ENCODE peak calls at places on chromosomes 16 and 17, in nine cellular contexts. One of them, this sample, is unnamed. For H3K9me3, the result is how much of the 10 kb centered on the place peaks cover.

GRCh38 chr17:14622622-14623101 is 321.8 kb downstream of the HS3ST3B1 start:
- DNase-seq in uterus: no peak
- DNase-seq in neural progenitor cell: no peak
- DNase-seq in tibial nerve: no peak
- DNase-seq in upper lobe of right lung: no peak
- DNase-seq in left lung: no peak
- DNase-seq in OCI-LY7: peak
- DNase-seq in cardiac muscle cell: no peak
- DNase-seq in IMR-90: no peak
- DNase-seq in this sample: no peak

GRCh38 chr17:6505425-6506142 is 50.8 kb downstream of the PITPNM3 start:
- DNase-seq in upper lobe of right lung: peak
- DNase-seq in neural progenitor cell: no peak
- DNase-seq in tibial nerve: no peak
- DNase-seq in OCI-LY7: no peak
- DNase-seq in left lung: no peak
- DNase-seq in uterus: no peak
- DNase-seq in IMR-90: peak
- DNase-seq in cardiac muscle cell: peak
- DNase-seq in this sample: peak

GRCh38 chr16:1979271-1980025 is 1.8 kb downstream of the NOXO1 start:
- DNase-seq in tibial nerve: no peak
- DNase-seq in left lung: peak
- DNase-seq in neural progenitor cell: peak
- DNase-seq in OCI-LY7: no peak
- DNase-seq in IMR-90: no peak
- DNase-seq in uterus: no peak
- DNase-seq in upper lobe of right lung: peak
- DNase-seq in cardiac muscle cell: peak
- DNase-seq in this sample: no peak

GRCh38 chr16:70660672-70661350 is 14.5 kb downstream of the IL34 start:
- DNase-seq in uterus: no peak
- DNase-seq in IMR-90: no peak
- DNase-seq in upper lobe of right lung: peak
- DNase-seq in tibial nerve: no peak
- DNase-seq in cardiac muscle cell: no peak
- DNase-seq in neural progenitor cell: no peak
- DNase-seq in left lung: no peak
- DNase-seq in OCI-LY7: no peak
- DNase-seq in this sample: no peak

GRCh38 chr16:88195021-88195581 is 187.7 kb upstream of the ZNF469 start:
- DNase-seq in upper lobe of right lung: peak
- DNase-seq in IMR-90: peak
- DNase-seq in left lung: no peak
- DNase-seq in OCI-LY7: no peak
- DNase-seq in neural progenitor cell: no peak
- DNase-seq in uterus: no peak
- DNase-seq in tibial nerve: no peak
- DNase-seq in cardiac muscle cell: no peak
- DNase-seq in this sample: no peak

GRCh38 chr16:56708821-56709685 is 20.9 kb upstream of the NUP93 start:
- DNase-seq in upper lobe of right lung: no peak
- DNase-seq in cardiac muscle cell: no peak
- DNase-seq in neural progenitor cell: no peak
- DNase-seq in left lung: no peak
- DNase-seq in OCI-LY7: peak
- DNase-seq in tibial nerve: no peak
- DNase-seq in uterus: no peak
- DNase-seq in IMR-90: no peak
- DNase-seq in this sample: no peak

GRCh38 chr17:49467175-49467574 is 27.9 kb upstream of the NGFR start:
- DNase-seq in upper lobe of right lung: no peak
- DNase-seq in tibial nerve: no peak
- DNase-seq in left lung: no peak
- DNase-seq in uterus: no peak
- DNase-seq in neural progenitor cell: no peak
- DNase-seq in OCI-LY7: no peak
- DNase-seq in IMR-90: no peak
- DNase-seq in cardiac muscle cell: no peak
- DNase-seq in this sample: no peak

GRCh38 chr16:81560979-81561657 is 116.5 kb downstream of the CMIP start:
- DNase-seq in left lung: no peak
- DNase-seq in neural progenitor cell: no peak
- DNase-seq in uterus: no peak
- DNase-seq in upper lobe of right lung: no peak
- DNase-seq in OCI-LY7: no peak
- DNase-seq in IMR-90: peak
- DNase-seq in tibial nerve: no peak
- DNase-seq in cardiac muscle cell: no peak
- DNase-seq in this sample: peak

GRCh38 chr16:67884-68789 is 4.3 kb downstream of the RHBDF1 start:
- DNase-seq in IMR-90: peak
- DNase-seq in OCI-LY7: no peak
- DNase-seq in cardiac muscle cell: no peak
- DNase-seq in left lung: no peak
- DNase-seq in tibial nerve: peak
- DNase-seq in uterus: no peak
- DNase-seq in upper lobe of right lung: no peak
- DNase-seq in neural progenitor cell: no peak
- DNase-seq in this sample: no peak

GRCh38 chr17:30323895-30324319 is 9.9 kb downstream of the TMIGD1 start:
- DNase-seq in IMR-90: no peak
- DNase-seq in cardiac muscle cell: peak
- DNase-seq in OCI-LY7: peak
- DNase-seq in tibial nerve: no peak
- DNase-seq in neural progenitor cell: no peak
- DNase-seq in left lung: peak
- DNase-seq in uterus: no peak
- DNase-seq in upper lobe of right lung: no peak
- DNase-seq in this sample: peak

GRCh38 chr17:8122391-8122922 is 1.4 kb downstream of the HES7 start:
- DNase-seq in OCI-LY7: no peak
- DNase-seq in neural progenitor cell: peak
- DNase-seq in uterus: peak
- DNase-seq in tibial nerve: no peak
- DNase-seq in cardiac muscle cell: no peak
- DNase-seq in IMR-90: peak
- DNase-seq in upper lobe of right lung: no peak
- DNase-seq in left lung: no peak
- DNase-seq in this sample: peak

GRCh38 chr17:773467-774319 is 8.4 kb downstream of the GLOD4 start:
- DNase-seq in IMR-90: no peak
- DNase-seq in left lung: no peak
- DNase-seq in neural progenitor cell: peak
- DNase-seq in uterus: no peak
- DNase-seq in OCI-LY7: no peak
- DNase-seq in upper lobe of right lung: no peak
- DNase-seq in cardiac muscle cell: no peak
- DNase-seq in tibial nerve: no peak
- DNase-seq in this sample: no peak

GRCh38 chr16:15610369-15610871 is 32.5 kb downstream of the MARF1 start:
- DNase-seq in upper lobe of right lung: no peak
- DNase-seq in neural progenitor cell: no peak
- DNase-seq in uterus: no peak
- DNase-seq in left lung: no peak
- DNase-seq in tibial nerve: no peak
- DNase-seq in cardiac muscle cell: peak
- DNase-seq in OCI-LY7: no peak
- DNase-seq in IMR-90: peak
- DNase-seq in this sample: peak

GRCh38 chr17:68399638-68400403 is 57.5 kb downstream of the WIPI1 start:
- DNase-seq in OCI-LY7: peak
- DNase-seq in upper lobe of right lung: no peak
- DNase-seq in IMR-90: peak
- DNase-seq in tibial nerve: no peak
- DNase-seq in left lung: no peak
- DNase-seq in uterus: no peak
- DNase-seq in neural progenitor cell: no peak
- DNase-seq in cardiac muscle cell: peak
- DNase-seq in this sample: no peak

DNA sequence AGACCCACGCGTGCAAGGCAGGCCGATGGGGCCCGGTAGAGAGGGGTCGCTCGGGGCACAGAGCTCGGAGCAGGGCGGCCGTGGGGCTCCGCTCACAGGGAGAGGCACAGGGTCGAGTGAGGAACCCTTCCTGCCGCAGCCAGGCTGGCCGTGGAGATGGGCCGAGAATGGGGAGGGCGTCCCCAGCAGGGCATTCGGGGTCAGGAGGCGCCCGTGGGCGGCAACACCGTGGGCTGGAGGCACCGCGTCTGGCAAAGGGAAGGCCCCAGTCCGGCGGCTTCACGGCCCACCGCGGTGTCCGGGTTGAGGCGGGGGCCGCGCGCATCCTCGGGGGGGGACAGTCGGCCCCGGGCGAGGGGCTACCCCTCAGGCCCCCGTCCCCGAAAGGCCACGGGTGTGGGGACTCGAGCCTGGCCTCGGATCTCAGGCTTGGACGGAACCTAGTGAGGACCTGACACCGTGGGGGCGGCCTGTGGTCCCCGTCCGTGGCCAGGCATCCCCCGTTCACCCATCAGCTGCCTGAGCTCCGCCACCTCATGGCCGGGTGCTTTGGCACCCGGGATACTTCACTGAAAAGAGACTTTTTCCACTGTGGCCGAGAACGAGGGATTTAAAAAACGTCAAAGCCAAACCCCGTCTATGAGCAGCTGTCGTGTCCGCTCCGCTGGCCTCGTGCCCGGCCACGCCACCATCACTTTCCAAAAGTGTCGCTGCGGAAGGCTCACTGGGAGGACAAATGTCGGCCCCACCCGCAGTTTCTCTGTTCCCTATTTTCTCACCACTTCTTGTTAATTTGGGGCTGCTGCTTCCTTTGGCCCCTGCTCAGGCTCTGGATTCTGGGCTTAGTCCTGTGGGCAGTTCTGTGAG is 73.6 kb downstream of the METRNL start:
- DNase-seq in uterus: no peak
- DNase-seq in tibial nerve: no peak
- DNase-seq in left lung: peak
- DNase-seq in OCI-LY7: no peak
- DNase-seq in cardiac muscle cell: no peak
- DNase-seq in upper lobe of right lung: no peak
- DNase-seq in neural progenitor cell: no peak
- DNase-seq in IMR-90: no peak
- DNase-seq in this sample: no peak
- H3K9me3 ChIP-seq in uterus: under half
- H3K9me3 ChIP-seq in tibial nerve: under half
- H3K9me3 ChIP-seq in left lung: under half
- H3K9me3 ChIP-seq in OCI-LY7: under half
- H3K9me3 ChIP-seq in cardiac muscle cell: under half
- H3K9me3 ChIP-seq in upper lobe of right lung: under half
- H3K9me3 ChIP-seq in neural progenitor cell: under half
- H3K9me3 ChIP-seq in IMR-90: under half
- H3K9me3 ChIP-seq in this sample: under half

GRCh38 chr16:84255050-84255810 is 15.4 kb upstream of the KCNG4 start:
- DNase-seq in uterus: no peak
- DNase-seq in neural progenitor cell: no peak
- DNase-seq in upper lobe of right lung: no peak
- DNase-seq in OCI-LY7: no peak
- DNase-seq in tibial nerve: no peak
- DNase-seq in left lung: no peak
- DNase-seq in IMR-90: no peak
- DNase-seq in cardiac muscle cell: no peak
- DNase-seq in this sample: no peak

GRCh38 chr16:84254080-84254479 is 14.3 kb upstream of the KCNG4 start:
- DNase-seq in neural progenitor cell: no peak
- DNase-seq in upper lobe of right lung: no peak
- DNase-seq in uterus: no peak
- DNase-seq in tibial nerve: no peak
- DNase-seq in IMR-90: no peak
- DNase-seq in left lung: no peak
- DNase-seq in OCI-LY7: no peak
- DNase-seq in cardiac muscle cell: no peak
- DNase-seq in this sample: no peak

GRCh38 chr16:84258266-84258665 is 18.5 kb upstream of the KCNG4 start:
- DNase-seq in cardiac muscle cell: no peak
- DNase-seq in OCI-LY7: no peak
- DNase-seq in tibial nerve: no peak
- DNase-seq in neural progenitor cell: no peak
- DNase-seq in left lung: no peak
- DNase-seq in uterus: no peak
- DNase-seq in upper lobe of right lung: no peak
- DNase-seq in IMR-90: no peak
- DNase-seq in this sample: no peak

GRCh38 chr16:84252214-84252613 is 12.4 kb upstream of the KCNG4 start:
- DNase-seq in cardiac muscle cell: no peak
- DNase-seq in upper lobe of right lung: no peak
- DNase-seq in left lung: no peak
- DNase-seq in tibial nerve: no peak
- DNase-seq in IMR-90: no peak
- DNase-seq in uterus: no peak
- DNase-seq in neural progenitor cell: peak
- DNase-seq in OCI-LY7: no peak
- DNase-seq in this sample: no peak

DNA sequence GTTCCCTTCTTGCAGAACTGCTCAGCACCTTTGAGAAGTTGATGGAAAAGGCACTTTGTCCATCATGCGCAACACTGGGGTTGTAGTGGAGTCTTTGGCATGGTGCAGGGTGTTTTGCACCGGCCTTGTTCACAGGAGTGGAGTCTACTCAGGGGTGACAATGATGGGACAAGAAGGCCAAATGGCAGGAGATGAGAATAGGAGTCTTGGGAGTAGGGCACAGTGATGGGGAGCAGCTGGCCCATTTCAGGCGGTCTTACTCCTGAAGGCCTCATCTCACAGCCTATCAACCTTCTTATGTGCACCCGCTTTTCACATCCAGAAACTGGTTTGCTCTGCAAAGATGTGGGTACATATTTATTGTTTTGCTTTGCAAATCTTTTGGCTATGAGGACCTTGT is 13.4 kb upstream of the KCNG4 start:
- DNase-seq in uterus: no peak
- DNase-seq in upper lobe of right lung: no peak
- DNase-seq in cardiac muscle cell: no peak
- DNase-seq in tibial nerve: no peak
- DNase-seq in neural progenitor cell: no peak
- DNase-seq in left lung: no peak
- DNase-seq in OCI-LY7: no peak
- DNase-seq in IMR-90: no peak
- DNase-seq in this sample: no peak
- H3K4me3 ChIP-seq in uterus: no peak
- H3K4me3 ChIP-seq in upper lobe of right lung: no peak
- H3K4me3 ChIP-seq in cardiac muscle cell: no peak
- H3K4me3 ChIP-seq in tibial nerve: no peak
- H3K4me3 ChIP-seq in neural progenitor cell: no peak
- H3K4me3 ChIP-seq in left lung: no peak
- H3K4me3 ChIP-seq in OCI-LY7: no peak
- H3K4me3 ChIP-seq in IMR-90: no peak
- H3K4me3 ChIP-seq in this sample: no peak

GRCh38 chr16:35440875-35441274 is 1981.5 kb downstream of the TP53TG3F start:
- DNase-seq in IMR-90: no peak
- DNase-seq in OCI-LY7: no peak
- DNase-seq in tibial nerve: no peak
- DNase-seq in upper lobe of right lung: no peak
- DNase-seq in uterus: no peak
- DNase-seq in neural progenitor cell: no peak
- DNase-seq in cardiac muscle cell: no peak
- DNase-seq in left lung: no peak
- DNase-seq in this sample: no peak
- H3K9me3 ChIP-seq in IMR-90: under half
- H3K9me3 ChIP-seq in OCI-LY7: under half
- H3K9me3 ChIP-seq in tibial nerve: under half
- H3K9me3 ChIP-seq in upper lobe of right lung: under half
- H3K9me3 ChIP-seq in uterus: under half
- H3K9me3 ChIP-seq in neural progenitor cell: under half
- H3K9me3 ChIP-seq in cardiac muscle cell: under half
- H3K9me3 ChIP-seq in left lung: half or more
- H3K9me3 ChIP-seq in this sample: under half

GRCh38 chr17:76733618-76733957 is 3.5 kb downstream of the SRSF2 start:
- DNase-seq in upper lobe of right lung: no peak
- DNase-seq in IMR-90: no peak
- DNase-seq in OCI-LY7: no peak
- DNase-seq in left lung: no peak
- DNase-seq in cardiac muscle cell: no peak
- DNase-seq in neural progenitor cell: no peak
- DNase-seq in tibial nerve: no peak
- DNase-seq in uterus: no peak
- DNase-seq in this sample: no peak
- H3K4me3 ChIP-seq in upper lobe of right lung: no peak
- H3K4me3 ChIP-seq in IMR-90: no peak
- H3K4me3 ChIP-seq in OCI-LY7: peak
- H3K4me3 ChIP-seq in left lung: peak
- H3K4me3 ChIP-seq in cardiac muscle cell: peak
- H3K4me3 ChIP-seq in neural progenitor cell: peak
- H3K4me3 ChIP-seq in tibial nerve: no peak
- H3K4me3 ChIP-seq in uterus: no peak
- H3K4me3 ChIP-seq in this sample: peak

This sample was measured in MG63.